ENCODE peak calls at places on chromosomes 12 and 14, in nine cellular contexts. One of them, this sample, is unnamed.

GRCh38 chr12:105102673-105103072 is 4.9 kb upstream of the WASHC4 start:
- DNase-seq in fibroblast of the conjunctiva: no peak
- DNase-seq in T-helper 1 cell: no peak
- DNase-seq in activated CD4-positive, alpha-beta T cell treated with anti-CD3 and anti-CD28 coated beads, Interleukin-2, amount 50 U/mL, for 48 hours: no peak
- DNase-seq in NCI-H1092 treated with DMSO at 0.1 percent for 48 hours: no peak
- DNase-seq in small intestine: no peak
- DNase-seq in neural progenitor cell: no peak
- DNase-seq in C1 segment of cervical spinal cord: no peak
- DNase-seq in stimulated activated naive CD8-positive, alpha-beta T cell treated with anti-CD3 and anti-CD28 coated beads, Interleukin-15, Interleukin-2, amounts not matched to agents 100 U/mL and 50 U/mL, for 24 hours: no peak
- DNase-seq in this sample: no peak

GRCh38 chr14:68651652-68652432 is 141.0 kb downstream of the ZFP36L1 start:
- DNase-seq in C1 segment of cervical spinal cord: no peak
- DNase-seq in neural progenitor cell: no peak
- DNase-seq in activated CD4-positive, alpha-beta T cell treated with anti-CD3 and anti-CD28 coated beads, Interleukin-2, amount 50 U/mL, for 48 hours: no peak
- DNase-seq in T-helper 1 cell: no peak
- DNase-seq in small intestine: no peak
- DNase-seq in fibroblast of the conjunctiva: no peak
- DNase-seq in NCI-H1092 treated with DMSO at 0.1 percent for 48 hours: no peak
- DNase-seq in stimulated activated naive CD8-positive, alpha-beta T cell treated with anti-CD3 and anti-CD28 coated beads, Interleukin-15, Interleukin-2, amounts not matched to agents 100 U/mL and 50 U/mL, for 24 hours: no peak
- DNase-seq in this sample: no peak

GRCh38 chr12:124625867-124626675 is 58.7 kb upstream of the NCOR2 start:
- DNase-seq in stimulated activated naive CD8-positive, alpha-beta T cell treated with anti-CD3 and anti-CD28 coated beads, Interleukin-15, Interleukin-2, amounts not matched to agents 100 U/mL and 50 U/mL, for 24 hours: no peak
- DNase-seq in neural progenitor cell: no peak
- DNase-seq in NCI-H1092 treated with DMSO at 0.1 percent for 48 hours: no peak
- DNase-seq in C1 segment of cervical spinal cord: no peak
- DNase-seq in T-helper 1 cell: no peak
- DNase-seq in fibroblast of the conjunctiva: peak; percentile 82
- DNase-seq in activated CD4-positive, alpha-beta T cell treated with anti-CD3 and anti-CD28 coated beads, Interleukin-2, amount 50 U/mL, for 48 hours: no peak
- DNase-seq in small intestine: peak; percentile 96
- DNase-seq in this sample: no peak

GRCh38 chr12:109393437-109394345 is 46.0 kb downstream of the MYO1H start:
- DNase-seq in stimulated activated naive CD8-positive, alpha-beta T cell treated with anti-CD3 and anti-CD28 coated beads, Interleukin-15, Interleukin-2, amounts not matched to agents 100 U/mL and 50 U/mL, for 24 hours: peak; percentile 14
- DNase-seq in T-helper 1 cell: peak; percentile 32
- DNase-seq in C1 segment of cervical spinal cord: no peak
- DNase-seq in activated CD4-positive, alpha-beta T cell treated with anti-CD3 and anti-CD28 coated beads, Interleukin-2, amount 50 U/mL, for 48 hours: peak; percentile 18
- DNase-seq in fibroblast of the conjunctiva: peak; percentile 47
- DNase-seq in small intestine: peak; percentile 51
- DNase-seq in NCI-H1092 treated with DMSO at 0.1 percent for 48 hours: peak; percentile 41
- DNase-seq in neural progenitor cell: peak; percentile 67
- DNase-seq in this sample: peak; percentile 54

GRCh38 chr14:59301354-59301753 is 112.9 kb downstream of the DAAM1 start:
- DNase-seq in neural progenitor cell: no peak
- DNase-seq in activated CD4-positive, alpha-beta T cell treated with anti-CD3 and anti-CD28 coated beads, Interleukin-2, amount 50 U/mL, for 48 hours: no peak
- DNase-seq in small intestine: no peak
- DNase-seq in NCI-H1092 treated with DMSO at 0.1 percent for 48 hours: no peak
- DNase-seq in C1 segment of cervical spinal cord: no peak
- DNase-seq in T-helper 1 cell: no peak
- DNase-seq in stimulated activated naive CD8-positive, alpha-beta T cell treated with anti-CD3 and anti-CD28 coated beads, Interleukin-15, Interleukin-2, amounts not matched to agents 100 U/mL and 50 U/mL, for 24 hours: peak; percentile 13
- DNase-seq in fibroblast of the conjunctiva: no peak
- DNase-seq in this sample: no peak

GRCh38 chr12:64157110-64157509 is 65.0 kb downstream of the KICS2 start:
- DNase-seq in C1 segment of cervical spinal cord: no peak
- DNase-seq in stimulated activated naive CD8-positive, alpha-beta T cell treated with anti-CD3 and anti-CD28 coated beads, Interleukin-15, Interleukin-2, amounts not matched to agents 100 U/mL and 50 U/mL, for 24 hours: no peak
- DNase-seq in small intestine: no peak
- DNase-seq in activated CD4-positive, alpha-beta T cell treated with anti-CD3 and anti-CD28 coated beads, Interleukin-2, amount 50 U/mL, for 48 hours: no peak
- DNase-seq in NCI-H1092 treated with DMSO at 0.1 percent for 48 hours: no peak
- DNase-seq in T-helper 1 cell: no peak
- DNase-seq in neural progenitor cell: no peak
- DNase-seq in fibroblast of the conjunctiva: no peak
- DNase-seq in this sample: no peak

GRCh38 chr12:52155048-52155868 is 36.6 kb downstream of the KRT80 start:
- DNase-seq in C1 segment of cervical spinal cord: no peak
- DNase-seq in neural progenitor cell: no peak
- DNase-seq in fibroblast of the conjunctiva: peak; percentile 32
- DNase-seq in stimulated activated naive CD8-positive, alpha-beta T cell treated with anti-CD3 and anti-CD28 coated beads, Interleukin-15, Interleukin-2, amounts not matched to agents 100 U/mL and 50 U/mL, for 24 hours: no peak
- DNase-seq in small intestine: peak; percentile 56
- DNase-seq in activated CD4-positive, alpha-beta T cell treated with anti-CD3 and anti-CD28 coated beads, Interleukin-2, amount 50 U/mL, for 48 hours: no peak
- DNase-seq in T-helper 1 cell: peak; percentile 42
- DNase-seq in NCI-H1092 treated with DMSO at 0.1 percent for 48 hours: no peak
- DNase-seq in this sample: no peak

GRCh38 chr12:24933694-24934407 is 15.1 kb downstream of the BCAT1 start:
- DNase-seq in small intestine: no peak
- DNase-seq in fibroblast of the conjunctiva: no peak
- DNase-seq in stimulated activated naive CD8-positive, alpha-beta T cell treated with anti-CD3 and anti-CD28 coated beads, Interleukin-15, Interleukin-2, amounts not matched to agents 100 U/mL and 50 U/mL, for 24 hours: no peak
- DNase-seq in NCI-H1092 treated with DMSO at 0.1 percent for 48 hours: no peak
- DNase-seq in C1 segment of cervical spinal cord: no peak
- DNase-seq in neural progenitor cell: no peak
- DNase-seq in activated CD4-positive, alpha-beta T cell treated with anti-CD3 and anti-CD28 coated beads, Interleukin-2, amount 50 U/mL, for 48 hours: no peak
- DNase-seq in T-helper 1 cell: no peak
- DNase-seq in this sample: no peak

GRCh38 chr12:13734753-13735152 is 246.6 kb downstream of the GRIN2B start:
- DNase-seq in activated CD4-positive, alpha-beta T cell treated with anti-CD3 and anti-CD28 coated beads, Interleukin-2, amount 50 U/mL, for 48 hours: no peak
- DNase-seq in neural progenitor cell: no peak
- DNase-seq in T-helper 1 cell: no peak
- DNase-seq in stimulated activated naive CD8-positive, alpha-beta T cell treated with anti-CD3 and anti-CD28 coated beads, Interleukin-15, Interleukin-2, amounts not matched to agents 100 U/mL and 50 U/mL, for 24 hours: no peak
- DNase-seq in fibroblast of the conjunctiva: no peak
- DNase-seq in NCI-H1092 treated with DMSO at 0.1 percent for 48 hours: no peak
- DNase-seq in C1 segment of cervical spinal cord: no peak
- DNase-seq in small intestine: no peak
- DNase-seq in this sample: no peak

GRCh38 chr12:5294274-5294673 is 137.6 kb upstream of the NTF3 start:
- DNase-seq in C1 segment of cervical spinal cord: no peak
- DNase-seq in activated CD4-positive, alpha-beta T cell treated with anti-CD3 and anti-CD28 coated beads, Interleukin-2, amount 50 U/mL, for 48 hours: no peak
- DNase-seq in fibroblast of the conjunctiva: no peak
- DNase-seq in small intestine: no peak
- DNase-seq in neural progenitor cell: no peak
- DNase-seq in NCI-H1092 treated with DMSO at 0.1 percent for 48 hours: no peak
- DNase-seq in T-helper 1 cell: no peak
- DNase-seq in stimulated activated naive CD8-positive, alpha-beta T cell treated with anti-CD3 and anti-CD28 coated beads, Interleukin-15, Interleukin-2, amounts not matched to agents 100 U/mL and 50 U/mL, for 24 hours: no peak
- DNase-seq in this sample: no peak

GRCh38 chr12:47881826-47882427 is 22.9 kb downstream of the VDR start:
- DNase-seq in stimulated activated naive CD8-positive, alpha-beta T cell treated with anti-CD3 and anti-CD28 coated beads, Interleukin-15, Interleukin-2, amounts not matched to agents 100 U/mL and 50 U/mL, for 24 hours: no peak
- DNase-seq in C1 segment of cervical spinal cord: no peak
- DNase-seq in activated CD4-positive, alpha-beta T cell treated with anti-CD3 and anti-CD28 coated beads, Interleukin-2, amount 50 U/mL, for 48 hours: no peak
- DNase-seq in T-helper 1 cell: no peak
- DNase-seq in fibroblast of the conjunctiva: peak; percentile 81
- DNase-seq in small intestine: peak; percentile 91
- DNase-seq in neural progenitor cell: no peak
- DNase-seq in NCI-H1092 treated with DMSO at 0.1 percent for 48 hours: no peak
- DNase-seq in this sample: no peak

GRCh38 chr14:66216763-66217162 is 269.4 kb upstream of the CCDC196 start:
- DNase-seq in NCI-H1092 treated with DMSO at 0.1 percent for 48 hours: no peak
- DNase-seq in activated CD4-positive, alpha-beta T cell treated with anti-CD3 and anti-CD28 coated beads, Interleukin-2, amount 50 U/mL, for 48 hours: no peak
- DNase-seq in stimulated activated naive CD8-positive, alpha-beta T cell treated with anti-CD3 and anti-CD28 coated beads, Interleukin-15, Interleukin-2, amounts not matched to agents 100 U/mL and 50 U/mL, for 24 hours: no peak
- DNase-seq in neural progenitor cell: peak; percentile 41
- DNase-seq in small intestine: no peak
- DNase-seq in C1 segment of cervical spinal cord: no peak
- DNase-seq in T-helper 1 cell: no peak
- DNase-seq in fibroblast of the conjunctiva: no peak
- DNase-seq in this sample: no peak

GRCh38 chr14:91419044-91419397 is 1.4 kb upstream of the CCDC88C start:
- DNase-seq in C1 segment of cervical spinal cord: no peak
- DNase-seq in T-helper 1 cell: no peak
- DNase-seq in neural progenitor cell: no peak
- DNase-seq in NCI-H1092 treated with DMSO at 0.1 percent for 48 hours: no peak
- DNase-seq in small intestine: no peak
- DNase-seq in activated CD4-positive, alpha-beta T cell treated with anti-CD3 and anti-CD28 coated beads, Interleukin-2, amount 50 U/mL, for 48 hours: no peak
- DNase-seq in fibroblast of the conjunctiva: no peak
- DNase-seq in stimulated activated naive CD8-positive, alpha-beta T cell treated with anti-CD3 and anti-CD28 coated beads, Interleukin-15, Interleukin-2, amounts not matched to agents 100 U/mL and 50 U/mL, for 24 hours: no peak
- DNase-seq in this sample: no peak